ENCODE peak calls at places on chromosomes 4 and X, in six cellular contexts. O is T-helper 2 cell; W is uterus; T is lower lobe of right lung; M is NCI-H1436; F is activated T-helper 2 cell treated with anti-CD3 and anti-CD28 coated beads, Interferon-gamma antibody, Interleukin-2, Interleukin-4, amounts not matched to agents 10 μg/mL and 5 μg/mL and 100 μg/mL, durations not matched to agents 14 hours and 24 hours and 36 hours. R is an unnamed sample.

GRCh38 chr4:80216100-80216761 is 18.9 kb downstream of the PRDM8 start:
- DNase-seq in F (no peak), O (no peak), T (no peak), M (no peak), W (no peak), R (no peak)

GRCh38 chr4:871484-871883 is 45.6 kb upstream of the CPLX1 start:
- DNase-seq in T (no peak), F (no peak), W (no peak), O (no peak), M (no peak), R (no peak)

GRCh38 chr4:82589756-82590155 is 28.0 kb upstream of the TMEM150C start:
- DNase-seq in O (no peak), M (no peak), F (no peak), T (no peak), W (no peak), R (no peak)

GRCh38 chr4:123616970-123617392 is 220.4 kb downstream of the SPRY1 start:
- DNase-seq in W (peak; percentile 61), O (peak; percentile 22), F (no peak), T (peak; percentile 77), M (peak; percentile 83), R (no peak)

GRCh38 chrX:150570512-150570911 is 2.1 kb downstream of the MTM1 start:
- DNase-seq in W (no peak), T (no peak), M (no peak), O (no peak), F (no peak), R (no peak)

GRCh38 chrX:115940888-115941332 is 229.6 kb upstream of the AGTR2 start:
- DNase-seq in T (no peak), F (no peak), M (peak; percentile 67), O (no peak), W (peak; percentile 65), R (no peak)

GRCh38 chr4:112381996-112382692 is 85.0 kb downstream of the ALPK1 start:
- DNase-seq in M (peak; percentile 68), O (no peak), T (no peak), W (no peak), F (no peak), R (no peak)

GRCh38 chr4:100555791-100556190 is 38.0 kb upstream of the EMCN start:
- DNase-seq in F (no peak), M (no peak), W (no peak), T (no peak), O (no peak), R (no peak)

GRCh38 chr4:138204507-138204906 is 37.6 kb downstream of the SLC7A11 start:
- DNase-seq in O (no peak), T (no peak), F (no peak), M (no peak), W (no peak), R (no peak)

GRCh38 chrX:103464071-103464773 is 55.1 kb downstream of the RAB40A start:
- DNase-seq in W (no peak), M (no peak), T (no peak), O (peak; percentile 4), F (no peak), R (peak; percentile 32)

GRCh38 chr4:107561481-107561880 is 158.6 kb downstream of the PAPSS1 start:
- DNase-seq in F (no peak), M (no peak), W (no peak), O (no peak), T (no peak), R (no peak)

GRCh38 chr4:7397206-7398103 is 37.3 kb downstream of the PSAPL1 start:
- DNase-seq in W (peak; percentile 10), F (no peak), M (no peak), T (peak; percentile 26), O (no peak), R (no peak)

GRCh38 chr4:111398906-111399330 is 746.3 kb upstream of the FAM241A start:
- DNase-seq in T (no peak), M (no peak), F (no peak), O (no peak), W (no peak), R (no peak)

GRCh38 chr4:81919238-81919637 is 447.5 kb upstream of the RASGEF1B start:
- DNase-seq in T (no peak), W (no peak), F (no peak), M (no peak), O (no peak), R (no peak)

GRCh38 chr4:17168571-17168970 is 270.1 kb upstream of the LDB2 start:
- DNase-seq in O (no peak), T (no peak), M (no peak), W (peak; percentile 22), F (no peak), R (no peak)

GRCh38 chrX:149567621-149568417 is 18.1 kb upstream of the HSFX3 start:
- DNase-seq in O (no peak), W (no peak), T (no peak), M (no peak), F (no peak), R (no peak)

GRCh38 chrX:105744291-105744690 is 78.0 kb upstream of the NRK start:
- DNase-seq in T (no peak), F (no peak), M (no peak), O (no peak), W (no peak), R (no peak)

GRCh38 chr4:13640149-13640671 is 12.7 kb upstream of the BOD1L1 start:
- DNase-seq in F (no peak), O (no peak), W (no peak), T (no peak), M (no peak), R (no peak)

GRCh38 chr4:162959056-162959455 is 207.6 kb downstream of the NAF1 start:
- DNase-seq in O (no peak), F (no peak), M (no peak), T (no peak), W (no peak), R (no peak)

GRCh38 chr4:145734576-145735329 is 54.8 kb downstream of the C4orf51 start:
- DNase-seq in T (peak; percentile 59), W (peak; percentile 79), M (no peak), F (no peak), O (no peak), R (no peak)

GRCh38 chr4:42713371-42713770 is 56.5 kb upstream of the ATP8A1 start:
- DNase-seq in M (no peak), O (no peak), T (no peak), W (no peak), F (no peak), R (no peak)

GRCh38 chrX:43559643-43560042 is 96.5 kb upstream of the MAOA start:
- DNase-seq in F (peak; percentile 17), W (peak; percentile 39), T (no peak), M (peak; percentile 2), O (no peak), R (peak; percentile 20)

GRCh38 chrX:77788050-77788449 is 2.0 kb upstream of the ATRX start:
- DNase-seq in M (no peak), F (peak; percentile 9), T (no peak), O (no peak), W (no peak), R (no peak)

GRCh38 chr4:171565130-171565788 is 247.9 kb upstream of the GALNTL6 start:
- DNase-seq in T (no peak), F (no peak), W (no peak), M (no peak), O (no peak), R (no peak)

GRCh38 chrX:69150294-69150960 is 14.8 kb downstream of the PJA1 start:
- DNase-seq in O (no peak), M (no peak), T (no peak), F (no peak), W (no peak), R (no peak)

GRCh38 chr4:37188100-37188499 is 56.4 kb upstream of the NWD2 start:
- DNase-seq in M (no peak), T (no peak), O (no peak), W (no peak), F (no peak), R (no peak)

GRCh38 chr4:41426523-41426922 is 111.4 kb upstream of the LIMCH1 start:
- DNase-seq in W (no peak), T (no peak), F (no peak), M (no peak), O (no peak), R (no peak)

GRCh38 chr4:5638976-5639375 is 69.4 kb downstream of the EVC2 start:
- DNase-seq in W (no peak), T (no peak), F (no peak), O (no peak), M (no peak), R (no peak)

GRCh38 chr4:139973611-139974010 is 180.4 kb downstream of the MAML3 start:
- DNase-seq in F (no peak), O (no peak), W (no peak), M (no peak), T (no peak), R (no peak)